ENCODE peak calls at places on chromosomes 12 and 14, in nine cellular contexts. X is aorta; J is D341Med; F is GM23248; C is stimulated activated CD4-positive, alpha-beta T cell treated with anti-CD3 and anti-CD28 coated beads, Interleukin-4, amount 100 ng/mL, for 48 hours; Z is PC-9; E is AG09319; P is GM13977; W is H7. T is an unnamed sample.

GRCh38 chr14:24816011-24816928 is 182.3 kb upstream of the GZMB start:
- DNase-seq in X (no peak), Z (no peak), C (no peak), J (no peak), E (no peak), W (no peak), P (no peak), F (peak), T (no peak)

GRCh38 chr14:22314183-22314820 is 274.7 kb downstream of the DAD1 start:
- DNase-seq in P (peak), Z (no peak), X (no peak), F (peak), C (no peak), J (peak), W (peak), E (no peak), T (no peak)

GRCh38 chr12:5861426-5861825 is 83.6 kb downstream of the ANO2 start:
- DNase-seq in X (no peak), C (no peak), W (no peak), Z (no peak), P (no peak), F (no peak), E (no peak), J (no peak), T (no peak)

GRCh38 chr12:51906452-51907082 is 737 bp upstream of the ACVRL1 start:
- DNase-seq in P (no peak), W (no peak), E (no peak), J (peak), F (no peak), Z (no peak), X (no peak), C (no peak), T (no peak)

GRCh38 chr12:11745112-11745511 is 95.6 kb downstream of the ETV6 start:
- DNase-seq in P (no peak), Z (no peak), J (no peak), F (no peak), W (no peak), X (no peak), C (no peak), E (no peak), T (no peak)

GRCh38 chr14:103393687-103394626 is 8.7 kb downstream of the MARK3 start:
- DNase-seq in W (peak), F (peak), C (no peak), J (peak), Z (no peak), E (no peak), P (no peak), X (no peak), T (no peak)

GRCh38 chr12:31813305-31813704 is 84.5 kb upstream of the AMN1 start:
- DNase-seq in E (no peak), W (peak), X (no peak), Z (no peak), C (no peak), J (no peak), P (no peak), F (no peak), T (peak)

GRCh38 chr12:113170926-113171325 is 14.4 kb downstream of the DDX54 start:
- DNase-seq in X (no peak), F (no peak), C (no peak), W (no peak), Z (no peak), P (peak), J (no peak), E (no peak), T (no peak)

GRCh38 chr12:15372313-15372712 is 50.0 kb downstream of the PTPRO start:
- DNase-seq in F (no peak), E (no peak), W (no peak), X (no peak), C (no peak), P (no peak), Z (no peak), J (no peak), T (no peak)

GRCh38 chr12:67433393-67434175 is 164.4 kb downstream of the CAND1 start:
- DNase-seq in C (no peak), Z (no peak), E (no peak), W (no peak), F (peak), P (no peak), X (no peak), J (no peak), T (no peak)

GRCh38 chr14:93050761-93051160 is 65.0 kb downstream of the ITPK1 start:
- DNase-seq in Z (no peak), C (no peak), X (no peak), F (no peak), P (no peak), W (no peak), E (no peak), J (no peak), T (no peak)